ENCODE peak calls at places on chromosomes 16 and 17, in eight cellular contexts. P is H1, Y is A549, T is HepG2, C is K562, R is GM12878, V is HCT116, D is endothelial cell of umbilical vein. U is an unnamed sample.

GRCh38 chr16:15493416-15494181 is 59.2 kb downstream of the BMERB1 start:
- DNase-seq in P (no peak), Y (no peak), T (no peak), C (no peak), R (no peak), V (no peak), D (peak), U (no peak)

GRCh38 chr16:11439216-11439615 is 94.0 kb downstream of the RMI2 start:
- DNase-seq in P (no peak), Y (no peak), T (no peak), C (no peak), R (no peak), V (no peak), D (no peak), U (no peak)

GRCh38 chr17:1470071-1470773 is 14.2 kb upstream of the CRK start:
- DNase-seq in P (no peak), Y (no peak), T (no peak), C (no peak), R (no peak), V (no peak), D (no peak), U (peak)

GRCh38 chr16:17885659-17886200 is 415.0 kb upstream of the XYLT1 start:
- DNase-seq in P (no peak), Y (no peak), T (no peak), C (no peak), R (no peak), V (no peak), D (no peak), U (no peak)

GRCh38 chr17:15954222-15954621 is 9.3 kb downstream of the ADORA2B start:
- DNase-seq in P (no peak), Y (peak), T (no peak), C (no peak), R (no peak), V (peak), D (peak), U (no peak)

GRCh38 chr16:27314161-27314723 is 468 bp downstream of the IL4R start:
- DNase-seq in P (no peak), Y (peak), T (peak), C (peak), R (no peak), V (peak), D (peak), U (peak)

GRCh38 chr16:54077412-54077821 is 209.2 kb downstream of the IRX3 start:
- DNase-seq in P (no peak), Y (peak), T (no peak), C (no peak), R (no peak), V (no peak), D (peak), U (peak)

GRCh38 chr16:87956169-87956770 is 5.0 kb downstream of the BANP start:
- DNase-seq in P (no peak), Y (no peak), T (no peak), C (peak), R (peak), V (no peak), D (peak), U (peak)

GRCh38 chr16:58197314-58198012 is 443 bp downstream of the CSNK2A2 start:
- DNase-seq in P (no peak), Y (no peak), T (no peak), C (peak), R (no peak), V (no peak), D (no peak), U (peak)

GRCh38 chr17:49565948-49566491 is 9.7 kb upstream of the NXPH3 start:
- DNase-seq in P (no peak), Y (no peak), T (no peak), C (no peak), R (no peak), V (no peak), D (no peak), U (no peak)

GRCh38 chr17:70256751-70257150 is 87.4 kb downstream of the KCNJ2 start:
- DNase-seq in P (no peak), Y (no peak), T (no peak), C (no peak), R (no peak), V (no peak), D (peak), U (no peak)

GRCh38 chr16:49605536-49606241 is 232.1 kb downstream of the C16orf78 start:
- DNase-seq in P (no peak), Y (no peak), T (no peak), C (no peak), R (no peak), V (no peak), D (no peak), U (no peak)

GRCh38 chr17:42233148-42233547 is 38.9 kb upstream of the GHDC start:
- DNase-seq in P (no peak), Y (no peak), T (no peak), C (no peak), R (no peak), V (no peak), D (no peak), U (no peak)

GRCh38 chr17:51014129-51014528 is 106.5 kb downstream of the SPAG9 start:
- DNase-seq in P (no peak), Y (no peak), T (no peak), C (no peak), R (no peak), V (no peak), D (no peak), U (no peak)

GRCh38 chr16:397135-397661 is at the start of gene NME4:
- DNase-seq in P (no peak), Y (peak), T (no peak), C (peak), R (no peak), V (no peak), D (peak), U (peak)

GRCh38 chr17:28426081-28426519 is 20.1 kb upstream of the SLC46A1 start:
- DNase-seq in P (no peak), Y (peak), T (peak), C (peak), R (no peak), V (no peak), D (no peak), U (peak)

GRCh38 chr17:65851965-65852736 is 290.7 kb upstream of the AXIN2 start:
- DNase-seq in P (no peak), Y (no peak), T (no peak), C (no peak), R (no peak), V (no peak), D (no peak), U (no peak)

GRCh38 chr17:69500911-69501429 is 86.5 kb downstream of the MAP2K6 start:
- DNase-seq in P (no peak), Y (no peak), T (no peak), C (no peak), R (no peak), V (no peak), D (no peak), U (no peak)

GRCh38 chr17:45311762-45312476 is 4.9 kb downstream of the MAP3K14 start:
- DNase-seq in P (no peak), Y (peak), T (peak), C (no peak), R (no peak), V (peak), D (no peak), U (no peak)

GRCh38 chr17:5868916-5869475 is 201.2 kb upstream of the WSCD1 start:
- DNase-seq in P (no peak), Y (no peak), T (no peak), C (no peak), R (no peak), V (no peak), D (no peak), U (no peak)

GRCh38 chr16:78749745-78750268 is 650.4 kb downstream of the WWOX start:
- DNase-seq in P (no peak), Y (no peak), T (no peak), C (no peak), R (peak), V (no peak), D (no peak), U (no peak)

GRCh38 chr17:66354981-66355380 is 52.6 kb downstream of the PRKCA start:
- DNase-seq in P (no peak), Y (no peak), T (no peak), C (no peak), R (no peak), V (no peak), D (no peak), U (no peak)

GRCh38 chr16:27781195-27781524 is 231.2 kb downstream of the KATNIP start:
- DNase-seq in P (no peak), Y (no peak), T (no peak), C (no peak), R (no peak), V (no peak), D (no peak), U (no peak)

GRCh38 chr16:86918637-86919036 is 340.3 kb downstream of the FOXL1 start:
- DNase-seq in P (no peak), Y (no peak), T (no peak), C (no peak), R (no peak), V (no peak), D (peak), U (no peak)

GRCh38 chr16:1972490-1972877 is 631 bp downstream of the TBL3 start:
- DNase-seq in P (no peak), Y (no peak), T (no peak), C (no peak), R (no peak), V (no peak), D (no peak), U (peak)
- TF ChIP-seq MAX in P (no peak), Y (no peak), T (no peak), C (no peak), R (no peak), V (no peak), D (no peak), U (no peak)

GRCh38 chr16:71515026-71515425 is 11.2 kb upstream of the CHST4 start:
- DNase-seq in P (no peak), Y (no peak), T (no peak), C (no peak), R (no peak), V (no peak), D (no peak), U (no peak)

GRCh38 chr16:71524566-71525553 is 1.4 kb upstream of the CHST4 start:
- DNase-seq in P (no peak), Y (no peak), T (no peak), C (no peak), R (no peak), V (no peak), D (no peak), U (no peak)

GRCh38 chr16:71526111-71526998 is at the start of gene CHST4:
- DNase-seq in P (peak), Y (peak), T (no peak), C (no peak), R (no peak), V (no peak), D (no peak), U (peak)

GRCh38 chr16:71520550-71520949 is 5.7 kb upstream of the CHST4 start:
- DNase-seq in P (no peak), Y (no peak), T (no peak), C (no peak), R (no peak), V (no peak), D (no peak), U (no peak)
- TF ChIP-seq POLR2A in P (no peak), Y (no peak), T (no peak), C (no peak), R (no peak), V (no peak), D (no peak), U (no peak)

GRCh38 chr17:75246404-75246803 is 15.0 kb downstream of the GGA3 start:
- DNase-seq in P (no peak), Y (no peak), T (no peak), C (no peak), R (no peak), V (no peak), D (no peak), U (no peak)
- TF ChIP-seq CTCF in P (no peak), Y (no peak), T (no peak), C (no peak), R (no peak), V (no peak), D (no peak), U (no peak)

GRCh38 chr17:57289613-57290012 is 33.3 kb downstream of the MSI2 start:
- DNase-seq in P (no peak), Y (no peak), T (no peak), C (no peak), R (no peak), V (no peak), D (no peak), U (no peak)

GRCh38 chr17:57289130-57289529 is 32.8 kb downstream of the MSI2 start:
- DNase-seq in P (no peak), Y (no peak), T (no peak), C (no peak), R (no peak), V (no peak), D (no peak), U (no peak)

GRCh38 chr17:57292086-57292485 is 35.8 kb downstream of the MSI2 start:
- DNase-seq in P (no peak), Y (no peak), T (no peak), C (no peak), R (no peak), V (no peak), D (no peak), U (no peak)

GRCh38 chr17:57293077-57293476 is 36.8 kb downstream of the MSI2 start:
- DNase-seq in P (no peak), Y (no peak), T (peak), C (no peak), R (no peak), V (peak), D (no peak), U (no peak)

DNA sequence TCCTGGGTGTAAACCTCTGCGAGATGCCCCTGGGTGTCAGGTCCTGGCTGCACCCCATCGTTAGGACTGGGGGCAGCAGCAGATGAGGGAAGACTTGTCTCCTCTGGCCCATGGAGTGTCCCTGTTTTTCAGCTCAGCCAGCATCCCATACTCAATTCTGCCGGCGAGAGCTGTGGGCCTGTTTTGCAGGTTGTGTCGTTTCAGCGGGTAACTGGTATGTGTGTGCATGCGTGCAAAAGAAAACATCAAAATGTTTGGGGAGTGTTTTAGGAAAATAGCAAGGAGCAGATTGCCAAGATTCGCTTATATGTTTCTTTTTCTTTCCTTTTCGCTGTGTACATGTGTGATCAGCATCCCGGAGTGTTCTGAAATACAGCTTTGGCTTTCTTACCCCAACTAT is 34.6 kb downstream of the MSI2 start:
- DNase-seq in P (no peak), Y (no peak), T (no peak), C (no peak), R (no peak), V (no peak), D (no peak), U (no peak)
- TF ChIP-seq MAX in P (no peak), Y (no peak), T (no peak), C (no peak), R (no peak), V (no peak), D (no peak), U (no peak)

GRCh38 chr16:29961479-29962343 is at the start of gene TMEM219:
- DNase-seq in P (no peak), Y (peak), T (peak), C (peak), R (peak), V (peak), D (peak), U (peak)
- TF ChIP-seq POLR2A in P (peak), Y (peak), T (peak), C (peak), R (peak), V (no peak), D (no peak), U (peak)

GRCh38 chr16:28937222-28937876 is 5.6 kb downstream of the CD19 start:
- DNase-seq in P (no peak), Y (no peak), T (no peak), C (no peak), R (no peak), V (no peak), D (no peak), U (no peak)
- TF ChIP-seq CTCF in P (peak), Y (no peak), T (peak), C (peak), R (no peak), V (no peak), D (no peak), U (peak)

DNA sequence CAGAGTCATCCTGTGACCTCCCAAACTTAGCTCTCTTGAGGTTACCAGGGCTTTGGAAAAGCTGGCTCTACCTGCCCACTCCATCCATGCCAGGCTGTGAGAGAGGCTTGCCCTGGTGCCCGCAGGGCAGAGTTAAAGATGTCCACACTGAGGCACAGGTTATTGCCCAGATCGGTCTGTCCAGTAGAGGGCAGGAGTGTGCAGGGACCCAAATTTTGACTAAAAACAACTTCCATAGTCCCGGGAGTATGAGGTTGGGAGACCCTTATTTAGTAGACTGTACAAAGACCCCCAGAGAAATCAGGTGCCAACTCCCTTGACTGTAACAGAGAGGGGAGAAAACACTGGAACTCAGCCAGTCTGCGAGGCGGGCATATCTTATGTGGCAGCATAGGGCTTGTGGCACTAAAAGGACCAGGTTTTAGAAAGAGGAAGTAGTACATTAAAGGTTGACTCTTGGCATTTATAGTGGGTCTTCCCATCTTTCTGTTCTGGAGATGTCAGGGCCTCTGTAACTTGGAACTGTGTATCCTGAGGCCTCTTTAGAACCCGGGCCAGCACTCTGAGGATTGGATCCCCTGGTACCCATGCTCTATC is 43.3 kb downstream of the HNF1B start:
- DNase-seq in P (no peak), Y (peak), T (no peak), C (peak), R (peak), V (peak), D (peak), U (peak)
- TF ChIP-seq MAX in P (no peak), Y (no peak), T (no peak), C (no peak), R (no peak), V (no peak), D (no peak), U (no peak)

DNA sequence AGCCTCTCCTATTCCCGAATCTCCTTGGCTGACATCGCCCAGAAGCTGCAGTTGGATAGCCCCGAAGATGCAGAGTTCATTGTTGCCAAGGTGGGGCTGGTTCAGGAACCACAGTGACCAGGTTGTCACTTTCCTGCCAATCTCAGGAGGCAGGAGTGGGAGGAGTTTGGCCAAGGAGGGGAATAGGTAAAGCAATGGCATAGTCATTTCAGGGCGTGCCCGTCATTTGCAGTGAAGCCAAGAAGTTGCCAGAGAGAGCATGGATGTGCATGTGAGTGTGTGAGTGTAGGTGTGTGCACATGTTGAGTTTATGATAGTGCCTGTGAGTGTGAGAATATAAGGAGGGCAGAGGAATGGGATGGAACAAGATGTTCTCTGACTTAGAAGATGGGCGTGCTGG is 14.8 kb downstream of the PSMD3 start:
- DNase-seq in P (no peak), Y (no peak), T (no peak), C (no peak), R (no peak), V (no peak), D (no peak), U (no peak)
- TF ChIP-seq POLR2A in P (no peak), Y (no peak), T (no peak), C (no peak), R (no peak), V (no peak), D (no peak), U (no peak)

U was measured in NB4.